ENCODE peak calls at places on chromosome 11, in eight cellular contexts. J is nucleus accumbens; H is type B pancreatic cell; D is NCI-H1092 treated with DMSO at 0.1 percent for 48 hours; Z is effector memory CD8-positive, alpha-beta T cell; E is GM19239; X is OCI-M1; L is NCI-H2081 treated with DMSO at 0.1 percent for 48 hours. Q is an unnamed sample.

GRCh38 chr11:10273738-10274137 is 20.3 kb downstream of the SBF2 start:
- DNase-seq in J (no peak), H (no peak), D (no peak), Z (no peak), E (no peak), X (no peak), L (no peak), Q (no peak)

GRCh38 chr11:45857834-45858492 is 10.7 kb downstream of the CRY2 start:
- DNase-seq in J (peak; percentile 16), H (no peak), D (peak; percentile 12), Z (no peak), E (no peak), X (no peak), L (no peak), Q (no peak)

GRCh38 chr11:102604875-102605274 is 20.3 kb downstream of the MMP20 start:
- DNase-seq in J (no peak), H (no peak), D (no peak), Z (no peak), E (no peak), X (no peak), L (no peak), Q (no peak)

GRCh38 chr11:10484461-10485180 is 29.6 kb downstream of the AMPD3 start:
- DNase-seq in J (no peak), H (peak; percentile 42), D (no peak), Z (no peak), E (no peak), X (no peak), L (no peak), Q (no peak)

GRCh38 chr11:72984448-72985077 is 157.6 kb downstream of the FCHSD2 start:
- DNase-seq in J (no peak), H (no peak), D (no peak), Z (no peak), E (no peak), X (no peak), L (no peak), Q (no peak)

GRCh38 chr11:95723353-95723942 is 66.1 kb downstream of the FAM76B start:
- DNase-seq in J (no peak), H (no peak), D (no peak), Z (no peak), E (no peak), X (no peak), L (no peak), Q (no peak)

GRCh38 chr11:46918087-46918751 is at the start of gene LRP4:
- DNase-seq in J (peak; percentile 55), H (no peak), D (no peak), Z (no peak), E (peak; percentile 40), X (no peak), L (no peak), Q (no peak)

GRCh38 chr11:66607126-66607834 is 9.2 kb upstream of the RBM14 start:
- DNase-seq in J (peak; percentile 14), H (no peak), D (peak; percentile 43), Z (no peak), E (no peak), X (no peak), L (no peak), Q (peak; percentile 54)

GRCh38 chr11:115464269-115464668 is 39.9 kb downstream of the CADM1 start:
- DNase-seq in J (no peak), H (no peak), D (no peak), Z (no peak), E (no peak), X (no peak), L (no peak), Q (no peak)

GRCh38 chr11:126594921-126595367 is 239.5 kb downstream of the ST3GAL4 start:
- DNase-seq in J (no peak), H (no peak), D (peak; percentile 84), Z (no peak), E (no peak), X (no peak), L (no peak), Q (no peak)